ENCODE peak calls at places on chromosomes 7 and 10, in eight cellular contexts. M is GM18507; Y is fibroblast of lung; V is EH; H is naive thymus-derived CD8-positive, alpha-beta T cell; X is activated T-helper 1 cell treated with anti-CD3 and anti-CD28 coated beads, Interleukin-2, amount 50 U/mL, for 16 hours; D is head of caudate nucleus; F is astrocyte. K is an unnamed sample.
A peak's percentile ranks its signal among the peaks of the same experiment; 100 is the strongest.

GRCh38 chr7:25835191-25835590 is 316.8 kb upstream of the NFE2L3 start:
- DNase-seq in M (no peak), Y (peak; percentile 62), V (peak; percentile 83), H (no peak), X (no peak), D (no peak), F (peak; percentile 48), K (no peak)

GRCh38 chr7:30751696-30752273 is at the start of gene INMT:
- DNase-seq in M (no peak), Y (no peak), V (peak; percentile 43), H (no peak), X (no peak), D (no peak), F (no peak), K (no peak)

GRCh38 chr7:35605760-35606159 is 89.2 kb downstream of the HERPUD2 start:
- DNase-seq in M (no peak), Y (peak; percentile 77), V (peak; percentile 76), H (no peak), X (no peak), D (no peak), F (peak; percentile 68), K (no peak)

GRCh38 chr7:131021460-131021859 is 287.5 kb upstream of the KLF14 start:
- DNase-seq in M (no peak), Y (no peak), V (no peak), H (no peak), X (no peak), D (no peak), F (no peak), K (no peak)

GRCh38 chr10:86346794-86347665 is 19.6 kb downstream of the GRID1 start:
- DNase-seq in M (no peak), Y (no peak), V (no peak), H (no peak), X (no peak), D (no peak), F (no peak), K (no peak)

GRCh38 chr7:68185641-68186040 is 1189.0 kb downstream of the TYW1 start:
- DNase-seq in M (no peak), Y (no peak), V (no peak), H (no peak), X (no peak), D (no peak), F (no peak), K (no peak)

GRCh38 chr10:106582291-106582690 is 582.2 kb downstream of the SORCS1 start:
- DNase-seq in M (no peak), Y (peak; percentile 22), V (peak; percentile 57), H (no peak), X (no peak), D (peak; percentile 68), F (peak; percentile 7), K (no peak)

GRCh38 chr10:119863951-119864565 is 8.6 kb downstream of the MCMBP start:
- DNase-seq in M (no peak), Y (no peak), V (no peak), H (no peak), X (no peak), D (no peak), F (no peak), K (no peak)

GRCh38 chr7:92025260-92025659 is 84.6 kb downstream of the AKAP9 start:
- DNase-seq in M (no peak), Y (peak; percentile 90), V (peak; percentile 89), H (no peak), X (no peak), D (no peak), F (peak; percentile 87), K (no peak)

GRCh38 chr10:97025613-97026242 is 160.0 kb downstream of the SLIT1 start:
- DNase-seq in M (no peak), Y (peak; percentile 40), V (peak; percentile 61), H (peak; percentile 49), X (no peak), D (peak; percentile 71), F (peak; percentile 21), K (no peak)

GRCh38 chr10:97922378-97922758 is 72.7 kb downstream of the GOLGA7B start:
- DNase-seq in M (no peak), Y (no peak), V (no peak), H (no peak), X (no peak), D (no peak), F (no peak), K (no peak)

GRCh38 chr10:119007211-119007574 is 22.3 kb upstream of the NANOS1 start:
- DNase-seq in M (no peak), Y (no peak), V (no peak), H (no peak), X (no peak), D (no peak), F (no peak), K (no peak)

GRCh38 chr7:30975257-30975899 is 11.6 kb downstream of the GHRHR start:
- DNase-seq in M (no peak), Y (no peak), V (no peak), H (no peak), X (no peak), D (no peak), F (no peak), K (no peak)

GRCh38 chr7:40674316-40674715 is 539.5 kb downstream of the SUGCT start:
- DNase-seq in M (no peak), Y (peak; percentile 39), V (no peak), H (no peak), X (no peak), D (no peak), F (peak; percentile 37), K (no peak)

GRCh38 chr7:102186306-102186705 is 100.4 kb upstream of the SH2B2 start:
- DNase-seq in M (no peak), Y (no peak), V (no peak), H (no peak), X (no peak), D (no peak), F (no peak), K (no peak)

GRCh38 chr7:1081931-1082401 is 5.9 kb upstream of the GPER1 start:
- DNase-seq in M (no peak), Y (peak; percentile 76), V (peak; percentile 77), H (no peak), X (no peak), D (no peak), F (peak; percentile 73), K (no peak)

GRCh38 chr7:151272410-151272809 is 23.9 kb upstream of the SMARCD3 start:
- DNase-seq in M (no peak), Y (no peak), V (peak; percentile 8), H (no peak), X (no peak), D (no peak), F (no peak), K (no peak)

GRCh38 chr7:19670806-19671205 is 38.0 kb downstream of the POLR1F start:
- DNase-seq in M (no peak), Y (peak; percentile 30), V (no peak), H (no peak), X (no peak), D (no peak), F (peak; percentile 16), K (no peak)

GRCh38 chr7:40763319-40764287 is 628.8 kb downstream of the SUGCT start:
- DNase-seq in M (no peak), Y (peak; percentile 64), V (peak; percentile 97), H (no peak), X (no peak), D (no peak), F (peak; percentile 53), K (no peak)

GRCh38 chr7:77537595-77538185 is 595 bp downstream of the PTPN12 start:
- DNase-seq in M (no peak), Y (peak; percentile 32), V (no peak), H (peak; percentile 50), X (peak; percentile 8), D (peak; percentile 13), F (peak; percentile 12), K (peak; percentile 40)

GRCh38 chr7:38545977-38546376 is 85.2 kb downstream of the AMPH start:
- DNase-seq in M (no peak), Y (no peak), V (no peak), H (no peak), X (no peak), D (no peak), F (no peak), K (no peak)

GRCh38 chr7:13577566-13578145 is 411.8 kb downstream of the ETV1 start:
- DNase-seq in M (no peak), Y (peak; percentile 10), V (no peak), H (no peak), X (no peak), D (no peak), F (no peak), K (no peak)

GRCh38 chr7:139896831-139897230 is 67.8 kb downstream of the TBXAS1 start:
- DNase-seq in M (no peak), Y (no peak), V (no peak), H (no peak), X (no peak), D (no peak), F (no peak), K (no peak)

GRCh38 chr10:76055963-76056362 is 624.5 kb downstream of the LRMDA start:
- DNase-seq in M (no peak), Y (no peak), V (no peak), H (no peak), X (no peak), D (no peak), F (no peak), K (no peak)

GRCh38 chr10:116014326-116014725 is 258.7 kb downstream of the GFRA1 start:
- DNase-seq in M (no peak), Y (no peak), V (no peak), H (no peak), X (no peak), D (no peak), F (no peak), K (no peak)

GRCh38 chr7:66344166-66344565 is 139.0 kb downstream of the TPST1 start:
- DNase-seq in M (no peak), Y (peak; percentile 28), V (peak; percentile 52), H (no peak), X (no peak), D (no peak), F (no peak), K (no peak)

GRCh38 chr7:102890292-102890970 is 22.4 kb upstream of the LRRC17 start:
- DNase-seq in M (no peak), Y (peak; percentile 92), V (peak; percentile 79), H (no peak), X (no peak), D (no peak), F (peak; percentile 91), K (no peak)

K was measured in GM12892.